ENCODE peak calls at places on chromosomes 11 and 22, in four cellular contexts. One of them, this sample, is unnamed.

GRCh38 chr11:3137486-3138177 is 27.5 kb downstream of the OSBPL5 start:
- DNase-seq in anterior cingulate cortex: no peak
- DNase-seq in NCI-H2081: no peak
- DNase-seq in stimulated activated CD4-positive, alpha-beta T cell treated with anti-CD3 and anti-CD28 coated beads, Interleukin-4, amount 100 ng/mL, for 48 hours: no peak
- DNase-seq in this sample: no peak

GRCh38 chr22:27315833-27316232 is 485.7 kb downstream of the MN1 start:
- DNase-seq in stimulated activated CD4-positive, alpha-beta T cell treated with anti-CD3 and anti-CD28 coated beads, Interleukin-4, amount 100 ng/mL, for 48 hours: no peak
- DNase-seq in anterior cingulate cortex: no peak
- DNase-seq in NCI-H2081: no peak
- DNase-seq in this sample: no peak

GRCh38 chr22:37636186-37636948 is 3.1 kb upstream of the SH3BP1 start:
- DNase-seq in NCI-H2081: no peak
- DNase-seq in anterior cingulate cortex: no peak
- DNase-seq in stimulated activated CD4-positive, alpha-beta T cell treated with anti-CD3 and anti-CD28 coated beads, Interleukin-4, amount 100 ng/mL, for 48 hours: no peak
- DNase-seq in this sample: no peak

GRCh38 chr22:23431337-23432072 is 148.6 kb downstream of the IGLL1 start:
- DNase-seq in stimulated activated CD4-positive, alpha-beta T cell treated with anti-CD3 and anti-CD28 coated beads, Interleukin-4, amount 100 ng/mL, for 48 hours: no peak
- DNase-seq in NCI-H2081: no peak
- DNase-seq in anterior cingulate cortex: no peak
- DNase-seq in this sample: peak; percentile 98

GRCh38 chr11:130653838-130654601 is 205.6 kb downstream of the ADAMTS15 start:
- DNase-seq in NCI-H2081: no peak
- DNase-seq in anterior cingulate cortex: peak; percentile 31
- DNase-seq in stimulated activated CD4-positive, alpha-beta T cell treated with anti-CD3 and anti-CD28 coated beads, Interleukin-4, amount 100 ng/mL, for 48 hours: no peak
- DNase-seq in this sample: no peak

GRCh38 chr11:34154059-34154875 is 48.8 kb downstream of the NAT10 start:
- DNase-seq in stimulated activated CD4-positive, alpha-beta T cell treated with anti-CD3 and anti-CD28 coated beads, Interleukin-4, amount 100 ng/mL, for 48 hours: no peak
- DNase-seq in anterior cingulate cortex: no peak
- DNase-seq in NCI-H2081: no peak
- DNase-seq in this sample: no peak

GRCh38 chr11:72352859-72353551 is 81.3 kb downstream of the CLPB start:
- DNase-seq in anterior cingulate cortex: peak; percentile 28
- DNase-seq in stimulated activated CD4-positive, alpha-beta T cell treated with anti-CD3 and anti-CD28 coated beads, Interleukin-4, amount 100 ng/mL, for 48 hours: peak; percentile 10
- DNase-seq in NCI-H2081: no peak
- DNase-seq in this sample: peak; percentile 52

GRCh38 chr11:15114501-15115475 is at the start of gene INSC:
- DNase-seq in stimulated activated CD4-positive, alpha-beta T cell treated with anti-CD3 and anti-CD28 coated beads, Interleukin-4, amount 100 ng/mL, for 48 hours: no peak
- DNase-seq in anterior cingulate cortex: no peak
- DNase-seq in NCI-H2081: no peak
- DNase-seq in this sample: no peak

GRCh38 chr22:27747396-27748256 is 53.9 kb downstream of the MN1 start:
- DNase-seq in NCI-H2081: no peak
- DNase-seq in stimulated activated CD4-positive, alpha-beta T cell treated with anti-CD3 and anti-CD28 coated beads, Interleukin-4, amount 100 ng/mL, for 48 hours: no peak
- DNase-seq in anterior cingulate cortex: no peak
- DNase-seq in this sample: no peak

GRCh38 chr22:28917747-28918543 is 34.6 kb downstream of the ZNRF3 start:
- DNase-seq in stimulated activated CD4-positive, alpha-beta T cell treated with anti-CD3 and anti-CD28 coated beads, Interleukin-4, amount 100 ng/mL, for 48 hours: no peak
- DNase-seq in anterior cingulate cortex: peak; percentile 48
- DNase-seq in NCI-H2081: no peak
- DNase-seq in this sample: peak; percentile 52

GRCh38 chr11:102306048-102306575 is 11.2 kb upstream of the BIRC3 start:
- DNase-seq in NCI-H2081: peak; percentile 47
- DNase-seq in anterior cingulate cortex: no peak
- DNase-seq in stimulated activated CD4-positive, alpha-beta T cell treated with anti-CD3 and anti-CD28 coated beads, Interleukin-4, amount 100 ng/mL, for 48 hours: no peak
- DNase-seq in this sample: no peak

GRCh38 chr11:132093861-132094260 is 723.4 kb downstream of the NTM start:
- DNase-seq in anterior cingulate cortex: no peak
- DNase-seq in stimulated activated CD4-positive, alpha-beta T cell treated with anti-CD3 and anti-CD28 coated beads, Interleukin-4, amount 100 ng/mL, for 48 hours: no peak
- DNase-seq in NCI-H2081: no peak
- DNase-seq in this sample: no peak

GRCh38 chr22:31096637-31097274 is 10.6 kb downstream of the SELENOM start:
- DNase-seq in NCI-H2081: no peak
- DNase-seq in anterior cingulate cortex: no peak
- DNase-seq in stimulated activated CD4-positive, alpha-beta T cell treated with anti-CD3 and anti-CD28 coated beads, Interleukin-4, amount 100 ng/mL, for 48 hours: no peak
- DNase-seq in this sample: no peak

GRCh38 chr11:73797457-73797856 is 9.8 kb downstream of the MRPL48 start:
- DNase-seq in anterior cingulate cortex: peak; percentile 56
- DNase-seq in NCI-H2081: peak; percentile 48
- DNase-seq in stimulated activated CD4-positive, alpha-beta T cell treated with anti-CD3 and anti-CD28 coated beads, Interleukin-4, amount 100 ng/mL, for 48 hours: no peak
- DNase-seq in this sample: no peak

GRCh38 chr22:46057206-46057605 is 80.2 kb upstream of the WNT7B start:
- DNase-seq in anterior cingulate cortex: no peak
- DNase-seq in NCI-H2081: no peak
- DNase-seq in stimulated activated CD4-positive, alpha-beta T cell treated with anti-CD3 and anti-CD28 coated beads, Interleukin-4, amount 100 ng/mL, for 48 hours: no peak
- DNase-seq in this sample: no peak

GRCh38 chr11:111479666-111480065 is 32.5 kb downstream of the BTG4 start:
- DNase-seq in stimulated activated CD4-positive, alpha-beta T cell treated with anti-CD3 and anti-CD28 coated beads, Interleukin-4, amount 100 ng/mL, for 48 hours: no peak
- DNase-seq in NCI-H2081: no peak
- DNase-seq in anterior cingulate cortex: no peak
- DNase-seq in this sample: no peak

GRCh38 chr11:128830836-128831780 is 36.0 kb downstream of the KCNJ1 start:
- DNase-seq in anterior cingulate cortex: peak; percentile 59
- DNase-seq in stimulated activated CD4-positive, alpha-beta T cell treated with anti-CD3 and anti-CD28 coated beads, Interleukin-4, amount 100 ng/mL, for 48 hours: peak; percentile 77
- DNase-seq in NCI-H2081: peak; percentile 87
- DNase-seq in this sample: peak; percentile 70